ENCODE peak calls at places on chromosomes 7 and 10, in four cellular contexts. One of them, this sample, is unnamed.

GRCh38 chr10:62732841-62733653 is 71.5 kb upstream of the ADO start:
- DNase-seq in K562: no peak
- DNase-seq in HepG2: no peak
- DNase-seq in GM12878: peak
- DNase-seq in this sample: no peak

GRCh38 chr10:60732240-60733188 is 45.8 kb upstream of the CDK1 start:
- DNase-seq in K562: no peak
- DNase-seq in HepG2: no peak
- DNase-seq in GM12878: no peak
- DNase-seq in this sample: peak

GRCh38 chr7:2800923-2801682 is 43.0 kb downstream of the GNA12 start:
- DNase-seq in K562: no peak
- DNase-seq in HepG2: peak
- DNase-seq in GM12878: no peak
- DNase-seq in this sample: no peak

GRCh38 chr10:6737080-6737641 is 157.1 kb upstream of the PRKCQ start:
- DNase-seq in K562: no peak
- DNase-seq in HepG2: no peak
- DNase-seq in GM12878: no peak
- DNase-seq in this sample: no peak

GRCh38 chr10:72637398-72637857 is 11.5 kb upstream of the MICU1 start:
- DNase-seq in K562: peak
- DNase-seq in HepG2: peak
- DNase-seq in GM12878: peak
- DNase-seq in this sample: no peak

GRCh38 chr10:30997536-30998252 is 34.0 kb downstream of the ZNF438 start:
- DNase-seq in K562: no peak
- DNase-seq in HepG2: no peak
- DNase-seq in GM12878: no peak
- DNase-seq in this sample: no peak

GRCh38 chr10:75407716-75408511 is 6.3 kb upstream of the ZNF503 start:
- DNase-seq in K562: peak
- DNase-seq in HepG2: no peak
- DNase-seq in GM12878: no peak
- DNase-seq in this sample: no peak

GRCh38 chr7:81616951-81617350 is 152.9 kb downstream of the HGF start:
- DNase-seq in K562: no peak
- DNase-seq in HepG2: no peak
- DNase-seq in GM12878: peak
- DNase-seq in this sample: no peak

GRCh38 chr10:131400518-131400917 is 89.0 kb upstream of the TCERG1L start:
- DNase-seq in K562: no peak
- DNase-seq in HepG2: no peak
- DNase-seq in GM12878: no peak
- DNase-seq in this sample: no peak

GRCh38 chr10:103921750-103922195 is 3.8 kb upstream of the STN1 start:
- DNase-seq in K562: peak
- DNase-seq in HepG2: peak
- DNase-seq in GM12878: no peak
- DNase-seq in this sample: no peak

GRCh38 chr10:55374060-55374459 is 573.0 kb upstream of the PCDH15 start:
- DNase-seq in K562: no peak
- DNase-seq in HepG2: peak
- DNase-seq in GM12878: no peak
- DNase-seq in this sample: no peak

GRCh38 chr7:136034132-136034531 is 57.0 kb upstream of the MTPN start:
- DNase-seq in K562: peak
- DNase-seq in HepG2: no peak
- DNase-seq in GM12878: no peak
- DNase-seq in this sample: no peak

GRCh38 chr7:133853706-133854276 is 273.3 kb upstream of the LRGUK start:
- DNase-seq in K562: peak
- DNase-seq in HepG2: peak
- DNase-seq in GM12878: peak
- DNase-seq in this sample: peak

GRCh38 chr7:121107923-121108498 is 119.5 kb downstream of the CPED1 start:
- DNase-seq in K562: peak
- DNase-seq in HepG2: peak
- DNase-seq in GM12878: peak
- DNase-seq in this sample: peak

GRCh38 chr10:86413046-86413728 is 46.6 kb upstream of the GRID1 start:
- DNase-seq in K562: no peak
- DNase-seq in HepG2: no peak
- DNase-seq in GM12878: peak
- DNase-seq in this sample: no peak

GRCh38 chr7:2936301-2936700 is 92.2 kb upstream of the GNA12 start:
- DNase-seq in K562: no peak
- DNase-seq in HepG2: no peak
- DNase-seq in GM12878: no peak
- DNase-seq in this sample: no peak

GRCh38 chr7:103915958-103916357 is 73.5 kb downstream of the RELN start:
- DNase-seq in K562: peak
- DNase-seq in HepG2: no peak
- DNase-seq in GM12878: no peak
- DNase-seq in this sample: no peak

GRCh38 chr10:130301026-130301892 is 165.1 kb downstream of the GLRX3 start:
- DNase-seq in K562: no peak
- DNase-seq in HepG2: no peak
- DNase-seq in GM12878: no peak
- DNase-seq in this sample: no peak
- TF ChIP-seq FOXM1 in K562: no peak
- TF ChIP-seq FOXM1 in HepG2: no peak
- TF ChIP-seq FOXM1 in GM12878: no peak
- TF ChIP-seq FOXM1 in this sample: no peak

GRCh38 chr10:119502214-119502613 is 40.3 kb downstream of the RGS10 start:
- DNase-seq in K562: no peak
- DNase-seq in HepG2: no peak
- DNase-seq in GM12878: no peak
- DNase-seq in this sample: no peak
- TF ChIP-seq TARDBP in K562: no peak
- TF ChIP-seq TARDBP in HepG2: no peak
- TF ChIP-seq TARDBP in GM12878: no peak
- TF ChIP-seq TARDBP in this sample: no peak

GRCh38 chr7:77321300-77321699 is 94.8 kb downstream of the GSAP start:
- DNase-seq in K562: no peak
- DNase-seq in HepG2: no peak
- DNase-seq in GM12878: no peak
- DNase-seq in this sample: no peak
- TF ChIP-seq FOXM1 in K562: no peak
- TF ChIP-seq FOXM1 in HepG2: no peak
- TF ChIP-seq FOXM1 in GM12878: no peak
- TF ChIP-seq FOXM1 in this sample: no peak

GRCh38 chr10:95466450-95466849 is 94.7 kb downstream of the SORBS1 start:
- DNase-seq in K562: no peak
- DNase-seq in HepG2: no peak
- DNase-seq in GM12878: no peak
- DNase-seq in this sample: no peak

GRCh38 chr10:95469251-95469650 is 91.9 kb downstream of the SORBS1 start:
- DNase-seq in K562: no peak
- DNase-seq in HepG2: no peak
- DNase-seq in GM12878: no peak
- DNase-seq in this sample: no peak

GRCh38 chr10:95469676-95470075 is 91.5 kb downstream of the SORBS1 start:
- DNase-seq in K562: no peak
- DNase-seq in HepG2: no peak
- DNase-seq in GM12878: no peak
- DNase-seq in this sample: no peak

GRCh38 chr10:95464280-95464679 is 96.9 kb downstream of the SORBS1 start:
- DNase-seq in K562: no peak
- DNase-seq in HepG2: no peak
- DNase-seq in GM12878: no peak
- DNase-seq in this sample: no peak

GRCh38 chr10:95467162-95467599 is 94.0 kb downstream of the SORBS1 start:
- DNase-seq in K562: peak
- DNase-seq in HepG2: peak
- DNase-seq in GM12878: no peak
- DNase-seq in this sample: peak
- TF ChIP-seq TARDBP in K562: no peak
- TF ChIP-seq TARDBP in HepG2: peak
- TF ChIP-seq TARDBP in GM12878: no peak
- TF ChIP-seq TARDBP in this sample: no peak

This sample was measured in HEK293T.